ENCODE peak calls at places on chromosomes 4 and X, in four cellular contexts. G, O, D and I are unnamed samples.

GRCh38 chr4:27088491-27088890 is 227.8 kb downstream of the STIM2 start:
- DNase-seq in O (no peak), G (no peak), D (no peak), I (no peak)

GRCh38 chrX:140091276-140091886 is 126.1 kb upstream of the CXorf66 start:
- DNase-seq in O (no peak), G (no peak), D (peak; percentile 48), I (no peak)

GRCh38 chr4:53021709-53022108 is 159.6 kb downstream of the RASL11B start:
- DNase-seq in D (no peak), G (no peak), O (no peak), I (no peak)

GRCh38 chrX:18353931-18354368 is 538 bp downstream of the SCML2 start:
- DNase-seq in D (peak; percentile 52), G (no peak), O (no peak), I (peak; percentile 7)

GRCh38 chrX:29788991-29789699 is 426.2 kb upstream of the MAGEB2 start:
- DNase-seq in D (no peak), O (no peak), G (no peak), I (no peak)

GRCh38 chrX:69424161-69424560 is 80.0 kb upstream of the NALF2 start:
- DNase-seq in G (no peak), D (peak; percentile 8), O (no peak), I (peak; percentile 4)

GRCh38 chr4:165472943-165473676 is 94.3 kb downstream of the CPE start:
- DNase-seq in G (no peak), D (peak; percentile 43), O (no peak), I (no peak)

GRCh38 chr4:82429728-82430192 is 502 bp downstream of the HNRNPDL start:
- DNase-seq in D (no peak), G (no peak), O (no peak), I (no peak)

GRCh38 chrX:47483310-47484268 is 567 bp upstream of the ZNF41 start:
- DNase-seq in D (peak; percentile 51), O (no peak), G (no peak), I (peak; percentile 45)

GRCh38 chrX:71184092-71184491 is 38.9 kb upstream of the GJB1 start:
- DNase-seq in D (no peak), G (no peak), O (no peak), I (peak; percentile 71)

GRCh38 chr4:74428278-74428677 is 16.7 kb upstream of the AREG start:
- DNase-seq in O (no peak), G (no peak), D (no peak), I (no peak)

GRCh38 chrX:14832151-14832550 is 40.7 kb downstream of the FANCB start:
- DNase-seq in D (no peak), O (no peak), G (no peak), I (no peak)

GRCh38 chr4:145414224-145414623 is 67.4 kb upstream of the SMAD1 start:
- DNase-seq in O (no peak), G (no peak), D (no peak), I (no peak)
- TF ChIP-seq CBX5 in O (no peak), G (no peak), D (no peak), I (no peak)

DNA sequence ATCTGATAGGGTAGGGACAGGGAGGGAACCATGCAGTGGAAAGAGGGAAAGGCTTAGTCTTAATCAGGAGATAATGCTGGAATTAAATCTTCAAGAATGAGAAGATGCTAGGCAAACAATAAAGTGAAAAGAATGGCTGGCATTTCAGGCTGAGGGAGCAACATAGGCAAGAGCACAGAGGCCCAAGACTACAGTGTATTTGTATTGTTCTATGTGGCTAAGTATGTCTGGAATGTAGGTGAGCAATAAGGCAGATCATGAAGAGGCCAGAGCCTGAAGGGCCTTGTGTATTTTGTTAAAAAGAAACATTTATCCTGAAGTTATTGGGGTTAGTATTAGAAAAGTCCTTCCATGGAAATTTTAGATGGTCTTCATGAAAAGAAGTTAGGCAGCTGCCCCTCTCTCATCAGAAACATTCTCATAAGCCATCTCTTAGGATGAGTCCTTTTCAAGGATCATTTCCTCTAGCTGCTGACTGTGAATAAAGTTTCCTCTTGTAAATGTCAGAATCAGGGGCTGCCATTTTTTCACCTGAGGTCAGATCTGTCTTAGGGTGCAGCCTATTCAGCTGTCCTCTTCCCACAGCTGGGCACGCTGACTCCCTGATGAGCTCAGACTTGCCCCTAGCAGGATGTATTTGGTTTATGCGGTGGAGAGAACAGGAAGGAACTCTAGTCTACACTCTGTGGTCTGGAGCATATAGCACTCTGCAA is 46.3 kb downstream of the ATP10D start:
- DNase-seq in G (peak; percentile 86), D (no peak), O (no peak), I (peak; percentile 16)
- H3K4me1 ChIP-seq in G (peaks cover 13% of the 10 kb centered on the region), D (no peaks in the 10 kb centered on the region), O (peaks cover 7% of the 10 kb centered on the region), I (no peaks in the 10 kb centered on the region)

DNA sequence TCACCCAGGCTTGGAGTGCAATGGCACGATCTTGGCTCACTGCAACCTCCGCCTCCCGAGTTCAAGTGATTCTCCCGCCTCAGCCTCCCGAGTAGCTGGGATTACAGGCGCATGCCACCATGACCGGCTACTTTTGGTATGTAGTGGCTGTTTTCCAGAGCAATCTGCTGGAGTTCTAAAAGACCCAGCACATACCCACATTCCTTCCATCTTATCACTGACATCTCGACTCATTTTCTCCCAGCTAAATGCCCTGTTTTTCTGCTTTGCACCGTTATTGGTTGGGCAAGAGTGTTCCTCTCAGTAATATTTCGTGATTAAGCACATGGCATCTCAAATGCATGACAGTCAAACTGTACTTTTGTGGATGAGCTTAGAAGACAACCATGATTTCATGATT is 53.7 kb downstream of the PRKX start:
- DNase-seq in O (no peak), G (no peak), D (no peak), I (no peak)
- TF ChIP-seq CBX5 in O (no peak), G (no peak), D (no peak), I (no peak)

GRCh38 chr4:108111781-108112180 is 57.0 kb downstream of the LEF1 start:
- DNase-seq in O (no peak), D (no peak), G (no peak), I (no peak)
- H3K4me1 ChIP-seq in O (peaks cover 12% of the 10 kb centered on the region), D (peaks cover 59% of the 10 kb centered on the region), G (peaks cover 20% of the 10 kb centered on the region), I (no peaks in the 10 kb centered on the region)